ENCODE peak calls at places on chromosome 1, in five cellular contexts. V, U, Z, A and D are unnamed samples.

GRCh38 chr1:208933984-208934525 is 649.5 kb upstream of the CAMK1G start:
- DNase-seq in Z (no peak), U (no peak), V (no peak), A (no peak), D (no peak)

GRCh38 chr1:23159963-23160877 is 8.4 kb downstream of the LUZP1 start:
- DNase-seq in U (peak; percentile 20), V (no peak), Z (no peak), A (no peak), D (no peak)

GRCh38 chr1:233112184-233113008 is 162.0 kb downstream of the NTPCR start:
- DNase-seq in U (no peak), V (peak; percentile 44), A (no peak), Z (no peak), D (no peak)

GRCh38 chr1:202276920-202277319 is 64.8 kb downstream of the UBE2T start:
- DNase-seq in A (no peak), U (no peak), Z (no peak), V (no peak), D (no peak)

GRCh38 chr1:235996048-235996785 is 68.7 kb downstream of the NID1 start:
- DNase-seq in V (no peak), Z (no peak), A (no peak), U (no peak), D (no peak)

GRCh38 chr1:29332204-29332603 is 95.9 kb downstream of the PTPRU start:
- DNase-seq in A (peak; percentile 86), U (peak; percentile 59), V (peak; percentile 87), Z (no peak), D (peak; percentile 75)

GRCh38 chr1:67429528-67430357 is 459 bp downstream of the SERBP1 start:
- DNase-seq in U (no peak), Z (no peak), A (no peak), V (no peak), D (peak; percentile 46)

GRCh38 chr1:152926091-152926490 is 17.7 kb downstream of the IVL start:
- DNase-seq in A (no peak), Z (no peak), U (peak; percentile 18), V (peak; percentile 11), D (no peak)

GRCh38 chr1:159315381-159315780 is 13.2 kb downstream of the FCER1A start:
- DNase-seq in A (no peak), Z (no peak), U (no peak), V (no peak), D (no peak)
- TF ChIP-seq SUZ12 in A (no peak), Z (no peak), U (no peak), V (no peak), D (no peak)

GRCh38 chr1:59046134-59046533 is 250.8 kb upstream of the FGGY start:
- DNase-seq in V (no peak), Z (no peak), U (no peak), A (no peak), D (no peak)
- TF ChIP-seq SUZ12 in V (no peak), Z (no peak), U (no peak), A (no peak), D (no peak)

DNA sequence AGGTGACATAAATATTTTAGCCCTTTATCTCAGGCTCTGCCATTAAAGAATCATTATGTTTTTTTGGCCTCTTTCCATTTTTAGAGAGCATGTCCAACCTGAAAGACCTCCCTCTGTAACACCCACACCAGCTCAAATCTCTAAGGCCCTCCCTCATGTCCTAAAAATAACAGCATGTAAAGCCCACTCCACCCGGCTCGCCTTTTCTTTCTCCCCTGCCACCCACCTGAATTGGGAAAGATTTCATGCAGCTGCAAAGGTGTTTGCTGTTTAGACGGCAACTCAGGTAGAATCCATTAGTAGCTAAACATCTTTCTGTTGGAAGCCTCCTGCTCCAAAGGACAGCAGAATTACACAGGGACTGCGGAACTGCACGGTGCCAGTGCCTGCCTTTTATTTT is 79.9 kb downstream of the DMRTA2 start:
- DNase-seq in U (no peak), A (no peak), Z (no peak), V (no peak), D (no peak)
- TF ChIP-seq SUZ12 in U (no peak), A (no peak), Z (no peak), V (no peak), D (no peak)

GRCh38 chr1:225700164-225700740 is 47.3 kb upstream of the ENAH start:
- DNase-seq in U (peak; percentile 100), V (no peak), Z (no peak), A (no peak), D (no peak)
- TF ChIP-seq SUZ12 in U (no peak), V (no peak), Z (no peak), A (no peak), D (no peak)

GRCh38 chr1:198701766-198702539 is 63.1 kb downstream of the PTPRC start:
- DNase-seq in Z (no peak), U (no peak), A (no peak), V (no peak), D (no peak)
- TF ChIP-seq SUZ12 in Z (no peak), U (no peak), A (no peak), V (no peak), D (no peak)

GRCh38 chr1:78101051-78101450 is 55.3 kb downstream of the GIPC2 start:
- DNase-seq in U (no peak), Z (no peak), V (no peak), A (no peak), D (no peak)

GRCh38 chr1:78102916-78103315 is 57.1 kb downstream of the GIPC2 start:
- DNase-seq in U (no peak), V (no peak), Z (no peak), A (no peak), D (no peak)

GRCh38 chr1:78102082-78102481 is 56.3 kb downstream of the GIPC2 start:
- DNase-seq in Z (no peak), A (no peak), V (no peak), U (no peak), D (no peak)

GRCh38 chr1:78104322-78104721 is 58.6 kb downstream of the GIPC2 start:
- DNase-seq in V (no peak), Z (no peak), U (no peak), A (no peak), D (no peak)

DNA sequence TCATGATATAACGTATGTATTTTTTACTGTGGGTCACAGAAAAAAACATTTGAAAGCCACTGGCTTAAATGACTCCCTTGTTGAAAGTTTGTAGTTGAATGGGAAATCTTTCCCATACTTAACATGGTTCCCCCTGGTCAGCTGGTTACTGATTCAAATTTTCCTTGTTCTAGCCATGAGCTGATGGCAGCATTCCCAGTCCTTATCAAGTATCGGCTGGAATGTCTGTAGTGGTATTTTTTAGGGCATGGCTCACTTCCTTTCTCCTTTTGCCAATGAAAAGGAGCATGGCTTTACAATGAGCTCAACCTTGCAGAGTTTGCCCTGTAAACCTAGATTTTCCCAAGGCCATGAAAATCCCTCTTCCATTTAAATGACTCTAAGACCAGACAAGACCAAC is 55.7 kb downstream of the GIPC2 start:
- DNase-seq in A (no peak), U (peak; percentile 8), Z (no peak), V (peak; percentile 18), D (no peak)
- TF ChIP-seq SUZ12 in A (no peak), U (no peak), Z (no peak), V (no peak), D (no peak)

GRCh38 chr1:9475061-9475627 is 64.1 kb upstream of the SLC25A33 start:
- DNase-seq in U (no peak), V (no peak), Z (no peak), A (no peak), D (no peak)
- TF ChIP-seq SUZ12 in U (no peak), V (no peak), Z (no peak), A (no peak), D (no peak)